ENCODE peak calls at places on chromosomes 1 and 21, in six cellular contexts. P is H1, A is GM12891, Z is GM12878, C is K562, J is HepG2. Q is an unnamed sample.

GRCh38 chr1:176602388-176603004 is 139.5 kb downstream of the PAPPA2 start:
- DNase-seq in Z (no peak), A (no peak), J (no peak), P (no peak), C (no peak), Q (no peak)

GRCh38 chr1:212267017-212267416 is 18.2 kb upstream of the PPP2R5A start:
- DNase-seq in J (no peak), C (no peak), Z (no peak), P (no peak), A (no peak), Q (no peak)

GRCh38 chr1:234845097-234845660 is 235.2 kb upstream of the IRF2BP2 start:
- DNase-seq in C (no peak), Z (peak; percentile 81), P (no peak), J (no peak), A (no peak), Q (no peak)

GRCh38 chr21:37273911-37274690 is 7.0 kb upstream of the VPS26C start:
- DNase-seq in P (no peak), A (no peak), Z (peak; percentile 13), J (no peak), C (no peak), Q (no peak)

GRCh38 chr1:161098161-161099068 is at the start of gene KLHDC9:
- DNase-seq in P (peak; percentile 89), J (peak; percentile 87), A (peak; percentile 94), Z (peak; percentile 87), C (no peak), Q (peak; percentile 96)

GRCh38 chr1:5949074-5949760 is 43.0 kb downstream of the NPHP4 start:
- DNase-seq in C (peak; percentile 65), Z (no peak), A (no peak), J (peak; percentile 88), P (peak; percentile 48), Q (no peak)

GRCh38 chr1:59156526-59157196 is 140.2 kb upstream of the FGGY start:
- DNase-seq in A (no peak), Z (no peak), C (no peak), J (no peak), P (no peak), Q (no peak)

GRCh38 chr21:28177008-28177603 is 815.6 kb downstream of the LTN1 start:
- DNase-seq in Z (no peak), A (no peak), C (no peak), J (no peak), P (no peak), Q (no peak)

GRCh38 chr1:8303141-8303540 is 14.8 kb upstream of the SLC45A1 start:
- DNase-seq in C (no peak), A (no peak), P (no peak), Z (no peak), J (no peak), Q (no peak)

GRCh38 chr1:205800470-205800869 is 12.5 kb downstream of the SLC41A1 start:
- DNase-seq in P (no peak), J (no peak), A (no peak), C (no peak), Z (no peak), Q (no peak)

GRCh38 chr1:242523282-242523967 is 1.1 kb downstream of the PLD5 start:
- DNase-seq in C (no peak), Z (no peak), J (no peak), A (no peak), P (no peak), Q (no peak)

GRCh38 chr1:27538793-27539192 is 48.8 kb upstream of the WASF2 start:
- DNase-seq in J (no peak), P (no peak), C (no peak), Z (no peak), A (no peak), Q (no peak)

GRCh38 chr1:107135466-107135865 is 5.4 kb upstream of the NTNG1 start:
- DNase-seq in A (no peak), C (no peak), Z (no peak), P (peak; percentile 71), J (peak; percentile 3), Q (no peak)

GRCh38 chr1:54813479-54814147 is 12.5 kb upstream of the TTC22 start:
- DNase-seq in J (no peak), A (no peak), P (peak; percentile 48), C (no peak), Z (no peak), Q (no peak)

GRCh38 chr1:230148194-230148581 is 81.2 kb downstream of the GALNT2 start:
- DNase-seq in Z (no peak), J (no peak), P (no peak), C (no peak), A (no peak), Q (no peak)

GRCh38 chr1:54474500-54475235 is 68.5 kb upstream of the SSBP3 start:
- DNase-seq in P (peak; percentile 77), A (no peak), Z (no peak), J (no peak), C (peak; percentile 93), Q (no peak)

GRCh38 chr1:34792868-34793727 is at the start of gene GJA4:
- DNase-seq in C (peak; percentile 55), P (no peak), Z (no peak), J (no peak), A (no peak), Q (no peak)

GRCh38 chr1:218299416-218299815 is 14.3 kb downstream of the RRP15 start:
- DNase-seq in P (no peak), C (no peak), J (peak; percentile 12), Z (no peak), A (no peak), Q (no peak)

GRCh38 chr21:34890724-34891609 is 158.1 kb downstream of the RUNX1 start:
- DNase-seq in A (no peak), C (no peak), Z (no peak), J (no peak), P (peak; percentile 67), Q (no peak)

GRCh38 chr1:60126733-60127132 is 53.2 kb upstream of the C1orf87 start:
- DNase-seq in C (no peak), P (no peak), A (no peak), J (no peak), Z (no peak), Q (no peak)

GRCh38 chr1:219220945-219221344 is 47.3 kb downstream of the LYPLAL1 start:
- DNase-seq in P (no peak), Z (peak; percentile 46), A (no peak), J (no peak), C (no peak), Q (peak; percentile 3)

GRCh38 chr1:74481607-74482006 is 30.8 kb downstream of the LRRC53 start:
- DNase-seq in Z (no peak), J (no peak), P (no peak), C (no peak), A (no peak), Q (no peak)

GRCh38 chr1:205375816-205376545 is 19.3 kb upstream of the KLHDC8A start:
- DNase-seq in A (no peak), J (peak; percentile 33), C (no peak), P (no peak), Z (no peak), Q (no peak)

GRCh38 chr1:52346653-52347052 is 19.4 kb downstream of the CC2D1B start:
- DNase-seq in P (no peak), Z (no peak), A (no peak), C (no peak), J (no peak), Q (no peak)

GRCh38 chr1:52348704-52349301 is 17.2 kb downstream of the CC2D1B start:
- DNase-seq in A (no peak), J (no peak), Z (no peak), P (peak; percentile 63), C (no peak), Q (no peak)

GRCh38 chr1:52343982-52344381 is 22.0 kb downstream of the CC2D1B start:
- DNase-seq in A (no peak), J (no peak), P (no peak), C (no peak), Z (no peak), Q (no peak)

GRCh38 chr1:52341861-52342260 is 24.1 kb downstream of the CC2D1B start:
- DNase-seq in J (no peak), C (no peak), P (no peak), Z (no peak), A (no peak), Q (no peak)

DNA sequence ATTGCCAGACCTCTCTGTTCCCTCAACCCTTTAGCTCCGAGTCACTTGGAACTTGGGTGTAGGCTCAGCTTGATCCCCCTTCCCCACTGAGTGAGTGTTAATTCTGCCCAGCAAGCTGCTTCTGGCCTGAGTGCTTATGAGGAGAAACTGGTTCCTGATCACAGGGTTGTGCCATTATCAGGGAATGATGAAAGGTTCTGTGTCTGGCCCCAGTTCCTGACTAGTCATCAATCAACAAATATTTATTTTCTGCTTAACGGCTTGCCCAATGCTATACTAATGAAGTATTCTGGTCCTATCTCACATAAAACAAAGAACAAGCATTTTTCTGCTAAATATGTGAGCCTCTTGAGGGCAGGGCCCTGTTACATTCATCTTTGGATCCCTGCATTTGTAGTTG is 20.8 kb downstream of the CC2D1B start:
- DNase-seq in Z (no peak), P (no peak), A (no peak), C (no peak), J (no peak), Q (no peak)
- TF ChIP-seq POLR2A in Z (no peak), P (no peak), A (no peak), C (no peak), J (no peak), Q (no peak)

GRCh38 chr1:201361652-201362504 is 15.6 kb downstream of the TNNT2 start:
- DNase-seq in P (peak; percentile 88), J (peak; percentile 28), C (peak; percentile 85), Z (no peak), A (peak; percentile 89), Q (peak; percentile 83)
- TF ChIP-seq TAF1 in P (no peak), J (no peak), C (no peak), Z (no peak), A (no peak), Q (no peak)

DNA sequence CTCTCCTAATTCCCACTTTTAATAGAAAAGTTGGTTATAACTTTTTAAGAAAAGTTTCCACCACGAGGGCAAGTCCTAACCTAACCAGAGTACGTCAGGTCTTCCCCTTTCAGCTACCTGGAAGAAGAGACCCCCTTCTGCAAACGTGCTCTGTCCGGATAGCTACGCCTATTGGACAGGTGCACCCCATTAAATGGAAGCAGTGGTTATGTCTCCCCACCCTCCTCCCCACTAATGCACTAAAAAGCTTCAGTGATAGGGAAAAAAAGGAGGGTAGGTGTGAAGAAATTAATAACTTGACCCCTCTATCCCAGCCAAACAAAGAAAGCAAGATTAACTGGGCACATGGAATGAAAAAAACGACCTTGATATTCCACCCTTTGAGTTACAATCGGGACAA is 7.7 kb downstream of the GLUL start:
- DNase-seq in C (peak; percentile 32), J (no peak), A (no peak), Z (no peak), P (no peak), Q (no peak)
- TF ChIP-seq POLR2AphosphoS5 in C (no peak), J (no peak), A (no peak), Z (no peak), P (no peak), Q (no peak)

DNA sequence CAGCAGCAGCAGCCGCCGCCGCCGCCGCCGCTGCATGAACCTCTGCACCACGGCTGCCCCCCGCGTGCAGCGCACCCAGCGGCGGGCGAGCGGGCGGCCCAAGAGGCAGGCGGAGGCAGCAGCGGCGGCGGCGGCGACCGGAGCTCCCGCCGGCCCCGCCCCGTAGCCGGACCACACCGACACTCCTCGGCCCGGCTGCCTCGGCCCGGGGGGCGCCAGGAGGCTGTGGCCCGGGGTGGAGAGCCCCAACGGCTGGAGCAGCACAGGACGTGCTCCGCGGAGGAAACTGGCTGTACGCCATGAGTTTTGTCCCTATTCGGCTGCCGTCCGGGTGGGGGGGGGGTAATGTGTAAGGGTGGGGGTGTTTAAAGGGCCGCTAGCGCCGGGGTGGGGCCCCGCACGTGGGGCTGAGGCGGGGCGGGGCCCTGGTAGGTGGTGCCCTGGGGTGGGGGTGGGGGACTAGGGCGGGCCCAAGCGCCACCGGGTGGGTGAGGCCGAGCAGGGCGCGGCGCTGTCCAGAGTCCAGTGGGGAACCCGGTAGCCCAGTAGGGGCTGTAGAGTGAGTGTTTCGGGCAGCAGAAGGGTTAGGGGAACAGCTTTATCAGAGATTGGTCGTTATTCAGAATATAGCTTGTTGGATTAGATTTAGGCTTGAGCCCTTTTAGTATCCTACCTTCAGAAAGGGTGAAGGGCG is at the start of gene FAM78B:
- DNase-seq in C (peak; percentile 99), Z (peak; percentile 36), J (peak; percentile 54), P (peak; percentile 77), A (peak; percentile 77), Q (peak; percentile 74)
- TF ChIP-seq POLR2A in C (no peak), Z (no peak), J (no peak), P (no peak), A (no peak), Q (no peak)

Q was measured in GM12892.